ENCODE peak calls at places on chromosomes 3 and 15, in ten cellular contexts. P is testis, Z is body of pancreas, U is esophagus muscularis mucosa, X is H1, E is prostate gland, W is spleen, M is Peyer's patch, S is right lobe of liver, B is stomach. G is an unnamed sample.

GRCh38 chr3:172604895-172605646 is 81.8 kb upstream of the TNFSF10 start:
- DNase-seq in W (no peak), E (no peak), U (no peak), M (no peak), X (no peak), S (no peak), Z (no peak), P (no peak), B (no peak), G (no peak)

GRCh38 chr3:129562803-129563202 is 19.8 kb downstream of the H1-8 start:
- DNase-seq in B (no peak), Z (no peak), S (no peak), X (no peak), U (no peak), M (no peak), P (no peak), W (no peak), E (no peak), G (no peak)

GRCh38 chr3:106447902-106448301 is 579.1 kb upstream of the CBLB start:
- DNase-seq in S (no peak), B (no peak), P (no peak), U (no peak), E (no peak), X (no peak), M (no peak), W (no peak), Z (no peak), G (no peak)

GRCh38 chr3:149554826-149555225 is 80.3 kb downstream of the TM4SF4 start:
- DNase-seq in B (no peak), S (no peak), M (no peak), P (no peak), Z (peak; percentile 16), W (no peak), E (peak; percentile 71), X (no peak), U (no peak), G (no peak)

GRCh38 chr15:68615301-68615700 is 36.5 kb downstream of the CORO2B start:
- DNase-seq in Z (no peak), P (no peak), M (no peak), S (no peak), B (no peak), X (no peak), E (no peak), W (no peak), U (no peak), G (no peak)

GRCh38 chr15:65834603-65835282 is 34.5 kb upstream of the RAB11A start:
- DNase-seq in Z (no peak), E (no peak), U (no peak), P (no peak), M (no peak), S (no peak), X (no peak), B (no peak), W (no peak), G (no peak)

GRCh38 chr15:62275818-62276217 is 110.7 kb upstream of the C2CD4B start:
- DNase-seq in B (no peak), Z (peak; percentile 25), M (no peak), U (peak; percentile 68), E (no peak), S (no peak), P (no peak), W (no peak), X (no peak), G (no peak)

GRCh38 chr3:53156368-53156834 is 4.6 kb upstream of the PRKCD start:
- DNase-seq in U (no peak), B (no peak), S (no peak), P (no peak), W (no peak), E (no peak), X (no peak), Z (no peak), M (peak; percentile 86), G (no peak)

GRCh38 chr15:78034495-78035191 is 42.9 kb downstream of the TBC1D2B start:
- DNase-seq in P (peak; percentile 26), X (no peak), B (peak; percentile 66), Z (peak; percentile 68), E (peak; percentile 63), W (peak; percentile 93), S (no peak), U (no peak), M (no peak), G (no peak)

GRCh38 chr15:68819451-68820204 is 1.1 kb downstream of the ANP32A start:
- DNase-seq in W (peak; percentile 88), X (no peak), B (peak; percentile 37), U (no peak), Z (peak; percentile 42), S (peak; percentile 69), E (peak; percentile 42), M (peak; percentile 62), P (peak; percentile 73), G (peak; percentile 23)

DNA sequence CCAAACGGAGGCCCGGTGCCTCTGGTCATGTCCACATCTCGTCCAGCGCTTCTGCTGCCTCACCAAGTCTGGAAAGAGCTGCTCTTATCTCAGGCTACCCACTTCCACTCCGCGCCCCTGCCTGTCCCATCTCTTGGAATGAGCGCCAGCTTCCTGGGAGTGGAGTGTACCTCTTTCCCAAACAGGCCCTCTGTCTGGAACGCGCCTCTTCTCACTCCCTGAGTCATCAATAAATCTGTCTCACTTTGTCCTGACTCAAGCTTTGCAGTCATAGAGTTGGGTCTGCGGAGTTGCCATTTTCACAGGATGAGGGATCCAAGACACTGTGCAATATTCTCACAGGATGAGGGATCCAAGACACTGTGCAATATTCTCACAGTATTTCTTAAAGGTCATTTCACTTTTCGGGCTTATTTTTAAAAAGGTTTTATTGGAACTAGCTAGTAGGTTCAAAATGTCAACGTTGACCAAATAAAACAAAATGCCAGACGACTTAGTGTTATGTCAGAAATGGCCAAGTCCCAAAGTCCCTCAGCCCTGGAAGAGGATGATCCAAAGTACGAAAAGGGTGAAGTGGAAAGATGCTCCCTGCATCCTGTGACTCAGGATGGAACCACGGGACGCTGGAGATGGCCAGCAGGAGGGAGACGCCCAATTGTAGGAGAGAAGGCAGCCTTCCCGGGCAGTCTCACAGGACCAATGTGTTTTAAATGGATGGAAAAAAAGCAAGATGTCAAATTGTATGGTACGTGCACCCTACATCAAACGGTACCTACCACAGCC is 81.1 kb downstream of the CHSY1 start:
- DNase-seq in B (no peak), P (peak; percentile 61), U (no peak), S (no peak), Z (peak; percentile 39), X (no peak), E (no peak), M (no peak), W (no peak), G (peak; percentile 52)
- TF ChIP-seq POLR2A in B (no peak), P (no peak), U (no peak), S (no peak), Z (no peak), X (no peak), E (no peak), M (no peak), W (no peak), G (no peak)

GRCh38 chr3:158801696-158802398 is at the start of gene MFSD1:
- DNase-seq in P (peak; percentile 98), Z (peak; percentile 96), M (peak; percentile 98), B (peak; percentile 95), S (peak; percentile 98), X (no peak), U (peak; percentile 99), W (peak; percentile 99), E (peak; percentile 95), G (peak; percentile 75)
- TF ChIP-seq POLR2A in P (no peak), Z (peak; percentile 88), M (peak; percentile 71), B (no peak), S (peak; percentile 79), X (no peak), U (peak; percentile 63), W (peak; percentile 66), E (peak; percentile 73), G (peak; percentile 51)

DNA sequence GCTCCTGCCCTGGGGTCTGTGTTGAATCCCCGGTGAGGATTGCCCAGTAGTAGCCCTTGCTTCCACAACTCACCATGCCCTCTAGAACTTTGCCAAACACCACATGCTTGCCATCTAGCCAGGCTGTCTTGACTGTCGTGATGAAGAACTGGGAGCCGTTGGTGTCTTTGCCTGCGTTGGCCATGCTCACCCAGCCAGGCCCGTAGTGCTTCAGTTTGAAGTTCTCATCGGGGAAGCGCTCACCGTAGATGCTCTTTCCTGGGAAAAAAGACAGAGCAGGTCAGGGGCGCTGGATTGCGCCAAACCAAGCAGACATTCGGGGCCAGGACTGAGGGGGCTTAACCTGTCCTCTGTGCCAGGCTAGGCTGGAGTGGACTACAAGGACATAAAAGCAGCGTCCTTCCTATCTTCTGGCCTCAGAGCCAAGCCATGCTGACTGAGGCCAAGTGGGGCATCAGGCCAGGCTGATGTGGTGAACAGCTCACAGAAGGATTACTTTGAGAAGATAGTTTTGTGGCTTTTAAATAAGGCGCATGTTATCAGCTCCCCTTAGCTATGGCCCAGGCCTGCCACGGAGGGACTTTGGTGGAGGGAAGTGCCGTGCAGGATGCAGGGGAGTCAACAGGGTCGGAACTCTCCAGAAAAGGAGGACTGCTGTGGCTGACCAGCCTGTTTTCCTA is 5.3 kb downstream of the SNX22 start:
- DNase-seq in S (peak; percentile 36), U (no peak), B (no peak), X (no peak), Z (no peak), P (no peak), E (no peak), W (no peak), M (no peak), G (no peak)
- TF ChIP-seq POLR2A in S (no peak), U (no peak), B (no peak), X (no peak), Z (no peak), P (no peak), E (no peak), W (no peak), M (no peak), G (no peak)

GRCh38 chr15:53625962-53626845 is 133.3 kb downstream of the WDR72 start:
- DNase-seq in S (no peak), E (no peak), B (no peak), P (peak; percentile 19), M (no peak), W (peak; percentile 59), X (no peak), U (no peak), Z (no peak), G (no peak)

GRCh38 chr15:53627279-53627678 is 132.2 kb downstream of the WDR72 start:
- DNase-seq in U (no peak), M (no peak), Z (no peak), W (no peak), E (no peak), P (no peak), X (no peak), S (no peak), B (no peak), G (no peak)

GRCh38 chr15:53625260-53625659 is 134.2 kb downstream of the WDR72 start:
- DNase-seq in P (no peak), S (no peak), E (no peak), Z (no peak), M (no peak), W (no peak), U (no peak), B (no peak), X (peak; percentile 46), G (no peak)
- TF ChIP-seq POLR2A in P (no peak), S (no peak), E (no peak), Z (no peak), M (no peak), W (no peak), U (no peak), B (no peak), X (no peak), G (no peak)